ENCODE peak calls at places on chromosomes 13 and 19, in four cellular contexts. P is RWPE2; C is T-cell; D is CD4-positive, alpha-beta T cell. U is an unnamed sample.

GRCh38 chr19:49512970-49513745 is 697 bp downstream of the FCGRT start:
- ATAC-seq in P (peak), C (peak), D (peak), U (peak)

GRCh38 chr13:112209731-112210130 is 142.8 kb downstream of the SOX1 start:
- ATAC-seq in P (no peak), C (no peak), D (no peak), U (no peak)

GRCh38 chr19:42436006-42436405 is 6.7 kb downstream of the CXCL17 start:
- ATAC-seq in D (no peak), P (no peak), C (no peak), U (no peak)

GRCh38 chr13:110438211-110438610 is 123.3 kb downstream of the RAB20 start:
- ATAC-seq in D (no peak), P (no peak), C (no peak), U (no peak)

GRCh38 chr19:18227781-18228271 is 1.6 kb upstream of the PDE4C start:
- ATAC-seq in C (no peak), D (no peak), P (no peak), U (no peak)

GRCh38 chr19:14198384-14199376 is 7.3 kb downstream of the ADGRL1 start:
- ATAC-seq in D (no peak), C (no peak), P (no peak), U (no peak)

GRCh38 chr19:4586691-4587090 is 27.2 kb upstream of the SEMA6B start:
- ATAC-seq in D (no peak), P (no peak), C (no peak), U (no peak)

GRCh38 chr13:43383488-43384165 is 360.2 kb downstream of the DNAJC15 start:
- ATAC-seq in P (no peak), D (no peak), C (no peak), U (no peak)

GRCh38 chr13:114134111-114134943 is 1.9 kb upstream of the RASA3 start:
- ATAC-seq in P (no peak), D (no peak), C (peak), U (no peak)

GRCh38 chr13:112106467-112107141 is 39.7 kb downstream of the SOX1 start:
- ATAC-seq in D (no peak), P (no peak), C (no peak), U (no peak)

GRCh38 chr13:108349269-108349668 is 79.8 kb downstream of the TNFSF13B start:
- ATAC-seq in D (no peak), P (no peak), C (no peak), U (no peak)